ENCODE peak calls at places on chromosome 2, in six cellular contexts. T, L, Q, P, A and H are unnamed samples.

GRCh38 chr2:53896864-53897263 is 37.1 kb upstream of the GPR75 start:
- DNase-seq in T (peak; percentile 80), L (no peak), Q (peak; percentile 76), P (no peak), A (peak; percentile 42), H (no peak)

GRCh38 chr2:106269591-106270291 is 75.6 kb upstream of the UXS1 start:
- DNase-seq in T (peak; percentile 23), L (peak; percentile 58), Q (peak; percentile 73), P (peak; percentile 30), A (no peak), H (no peak)

GRCh38 chr2:56713161-56713676 is 529.4 kb downstream of the CCDC85A start:
- DNase-seq in T (peak; percentile 79), L (no peak), Q (peak; percentile 13), P (no peak), A (no peak), H (no peak)

GRCh38 chr2:167652401-167652800 is 595.0 kb downstream of the STK39 start:
- DNase-seq in T (no peak), L (no peak), Q (no peak), P (no peak), A (no peak), H (no peak)

GRCh38 chr2:241870611-241871537 is 1.3 kb downstream of the RTP5 start:
- DNase-seq in T (no peak), L (no peak), Q (no peak), P (no peak), A (no peak), H (no peak)

GRCh38 chr2:220335591-220335915 is 708.1 kb downstream of the SLC4A3 start:
- DNase-seq in T (no peak), L (no peak), Q (no peak), P (no peak), A (no peak), H (peak; percentile 5)

GRCh38 chr2:238916875-238917590 is 69.1 kb downstream of the TWIST2 start:
- DNase-seq in T (peak; percentile 55), L (no peak), Q (peak; percentile 67), P (no peak), A (no peak), H (no peak)

GRCh38 chr2:174779361-174779928 is 15.2 kb upstream of the CHRNA1 start:
- DNase-seq in T (peak; percentile 66), L (no peak), Q (no peak), P (no peak), A (no peak), H (no peak)

GRCh38 chr2:177225965-177226360 is 13.4 kb downstream of the HNRNPA3 start:
- DNase-seq in T (no peak), L (no peak), Q (no peak), P (no peak), A (no peak), H (no peak)

GRCh38 chr2:97706708-97707345 is 6.5 kb upstream of the ZAP70 start:
- DNase-seq in T (no peak), L (no peak), Q (no peak), P (no peak), A (no peak), H (no peak)

GRCh38 chr2:108315408-108316193 is 26.9 kb downstream of the SULT1C2 start:
- DNase-seq in T (no peak), L (peak; percentile 7), Q (peak; percentile 54), P (no peak), A (no peak), H (no peak)

GRCh38 chr2:108320326-108320932 is 31.7 kb downstream of the SULT1C2 start:
- DNase-seq in T (no peak), L (no peak), Q (no peak), P (no peak), A (no peak), H (no peak)

GRCh38 chr2:108316881-108317258 is 28.2 kb downstream of the SULT1C2 start:
- DNase-seq in T (no peak), L (no peak), Q (no peak), P (no peak), A (no peak), H (no peak)

GRCh38 chr2:108314586-108315296 is 26.0 kb downstream of the SULT1C2 start:
- DNase-seq in T (no peak), L (no peak), Q (no peak), P (no peak), A (no peak), H (no peak)

DNA sequence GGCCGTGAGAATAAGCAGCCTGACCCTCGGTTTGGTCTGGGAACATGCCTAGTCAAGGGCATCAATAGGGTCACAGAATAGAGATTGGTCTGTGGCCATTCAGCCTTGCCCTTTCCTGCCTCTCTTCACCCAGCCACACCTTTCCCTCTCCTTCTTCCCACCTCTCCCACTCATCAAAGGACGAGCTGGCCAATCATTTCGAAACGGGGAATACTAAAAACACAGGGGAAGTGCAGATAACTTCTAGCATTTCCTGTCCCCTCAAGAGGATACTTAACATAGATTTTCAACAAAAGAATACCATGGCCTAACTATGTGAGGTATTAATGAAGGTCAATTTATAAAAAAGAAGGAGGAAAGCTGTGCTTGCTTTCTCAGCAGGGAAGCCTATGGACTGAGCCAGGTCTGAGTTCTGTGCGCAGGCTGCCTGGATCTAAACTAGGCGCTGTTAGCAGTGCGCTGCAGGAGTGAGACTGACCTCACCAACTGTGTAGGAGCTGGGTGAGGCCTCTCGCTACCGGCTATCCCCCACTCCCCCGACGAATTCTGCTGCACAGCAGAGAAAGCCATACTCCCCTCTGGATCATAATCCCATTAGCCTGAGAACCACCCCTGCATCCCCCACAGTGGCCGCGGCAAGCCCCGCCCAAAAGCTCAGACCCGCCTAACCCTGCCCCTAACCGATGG is 27.6 kb downstream of the SULT1C2 start:
- DNase-seq in T (no peak), L (peak; percentile 34), Q (no peak), P (no peak), A (no peak), H (peak; percentile 56)
- H3F3A ChIP-seq in T (no peaks in the 10 kb centered on the region), L (no peaks in the 10 kb centered on the region), Q (no peaks in the 10 kb centered on the region), P (no peaks in the 10 kb centered on the region), A (no peaks in the 10 kb centered on the region), H (no peaks in the 10 kb centered on the region)

GRCh38 chr2:46323671-46324207 is 26.5 kb downstream of the EPAS1 start:
- DNase-seq in T (peak; percentile 44), L (no peak), Q (no peak), P (no peak), A (no peak), H (no peak)

GRCh38 chr2:46328316-46328715 is 31.1 kb downstream of the EPAS1 start:
- DNase-seq in T (no peak), L (no peak), Q (no peak), P (no peak), A (no peak), H (no peak)

GRCh38 chr2:46327627-46328026 is 30.4 kb downstream of the EPAS1 start:
- DNase-seq in T (no peak), L (no peak), Q (no peak), P (no peak), A (no peak), H (no peak)

GRCh38 chr2:46325178-46325928 is 28.1 kb downstream of the EPAS1 start:
- DNase-seq in T (peak; percentile 79), L (no peak), Q (no peak), P (no peak), A (peak; percentile 71), H (no peak)

DNA sequence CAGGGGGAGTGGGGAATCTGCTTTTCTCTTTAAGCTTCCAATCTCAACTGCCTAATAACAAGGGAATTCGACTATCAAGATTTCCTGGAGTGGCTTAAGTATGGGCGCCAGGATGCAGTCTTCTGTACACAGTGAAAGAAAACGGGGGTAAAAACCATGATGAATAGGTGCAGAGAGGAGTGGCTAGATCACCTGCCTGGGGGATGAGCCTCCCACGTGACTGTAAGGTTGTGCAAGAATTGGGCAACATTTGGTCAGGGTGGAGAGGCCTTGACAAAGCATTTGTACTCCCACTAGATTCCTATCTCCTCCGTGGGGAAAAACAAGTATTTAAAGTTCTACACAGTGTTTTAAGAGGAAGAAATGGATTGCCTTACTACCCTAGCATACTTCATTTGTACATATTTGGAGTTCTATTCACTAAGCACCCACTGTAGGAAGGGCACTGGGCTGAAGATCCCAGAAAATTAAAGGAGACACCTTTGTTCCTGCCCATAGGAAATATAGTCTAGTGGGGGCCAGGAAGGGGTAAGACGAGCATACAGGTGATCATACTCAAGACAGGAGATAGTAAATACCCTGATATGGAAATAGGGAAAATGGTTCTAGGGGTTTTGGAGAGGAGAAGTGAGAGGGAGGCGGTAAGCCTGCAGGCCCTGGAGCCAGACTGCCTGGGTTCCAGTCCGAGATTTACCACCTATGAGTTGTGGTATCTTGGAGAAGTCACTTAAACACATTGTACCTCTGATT is 29.2 kb downstream of the EPAS1 start:
- DNase-seq in T (peak; percentile 47), L (no peak), Q (peak; percentile 47), P (no peak), A (peak; percentile 74), H (no peak)
- TF ChIP-seq EZH2 in T (no peak), L (no peak), Q (no peak), P (no peak), A (no peak), H (no peak)

GRCh38 chr2:9596621-9597311 is 34.0 kb downstream of the YWHAQ start:
- DNase-seq in T (no peak), L (no peak), Q (no peak), P (no peak), A (no peak), H (no peak)
- H3F3A ChIP-seq in T (peaks cover 71% of the 10 kb centered on the region), L (no peaks in the 10 kb centered on the region), Q (peaks cover under 1% of the 10 kb centered on the region), P (peaks cover 3% of the 10 kb centered on the region), A (peaks cover 76% of the 10 kb centered on the region), H (no peaks in the 10 kb centered on the region)

GRCh38 chr2:131645177-131645765 is 117.6 kb downstream of the CCDC74A start:
- DNase-seq in T (no peak), L (no peak), Q (no peak), P (no peak), A (no peak), H (no peak)

GRCh38 chr2:131641414-131642206 is 113.9 kb downstream of the CCDC74A start:
- DNase-seq in T (peak; percentile 52), L (no peak), Q (no peak), P (no peak), A (no peak), H (no peak)

GRCh38 chr2:131646669-131647297 is 119.1 kb downstream of the CCDC74A start:
- DNase-seq in T (peak; percentile 9), L (no peak), Q (no peak), P (no peak), A (no peak), H (no peak)
- TF ChIP-seq EZH2 in T (no peak), L (no peak), Q (no peak), P (no peak), A (no peak), H (no peak)

DNA sequence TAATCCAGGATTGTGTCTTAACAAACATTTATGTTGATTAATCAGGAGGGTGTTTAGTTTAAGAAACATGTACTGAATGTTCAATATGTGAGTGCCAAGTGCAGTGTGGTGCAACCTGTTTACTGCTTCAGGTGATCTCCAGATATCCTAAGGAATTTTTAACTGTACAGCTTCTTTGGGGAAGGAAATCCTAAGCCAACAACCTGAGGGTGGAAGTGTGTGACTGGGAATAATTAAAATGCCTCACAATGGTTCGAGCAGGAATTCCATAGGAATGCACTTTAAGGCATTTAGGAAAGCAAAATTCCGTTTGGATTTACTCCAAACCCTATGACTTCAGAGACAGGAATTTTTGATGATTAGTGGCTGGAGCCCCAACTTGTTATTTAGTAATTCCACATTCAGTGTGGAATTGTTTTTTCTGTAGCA is 16.4 kb downstream of the CRIM1 start:
- DNase-seq in T (peak; percentile 84), L (peak; percentile 80), Q (peak; percentile 95), P (no peak), A (peak; percentile 76), H (peak; percentile 71)
- H3F3A ChIP-seq in T (peaks cover 100% of the 10 kb centered on the region), L (no peaks in the 10 kb centered on the region), Q (peaks cover 7% of the 10 kb centered on the region), P (no peaks in the 10 kb centered on the region), A (peaks cover 57% of the 10 kb centered on the region), H (no peaks in the 10 kb centered on the region)